ENCODE peak calls at places on chromosomes 2 and 18, in seven cellular contexts. One of them, this sample, is unnamed.

GRCh38 chr18:55244520-55244919 is 285.3 kb upstream of the CCDC68 start:
- DNase-seq in breast epithelium: no peak
- DNase-seq in A549: no peak
- DNase-seq in stomach: no peak
- DNase-seq in DND-41: no peak
- DNase-seq in neural progenitor cell: no peak
- DNase-seq in cardiac muscle cell: peak; percentile 38
- DNase-seq in this sample: no peak

GRCh38 chr2:98393354-98393753 is 47.1 kb downstream of the CNGA3 start:
- DNase-seq in stomach: no peak
- DNase-seq in DND-41: no peak
- DNase-seq in cardiac muscle cell: no peak
- DNase-seq in neural progenitor cell: no peak
- DNase-seq in A549: no peak
- DNase-seq in breast epithelium: no peak
- DNase-seq in this sample: no peak

GRCh38 chr2:223086360-223086981 is 34.5 kb downstream of the KCNE4 start:
- DNase-seq in A549: no peak
- DNase-seq in stomach: no peak
- DNase-seq in DND-41: no peak
- DNase-seq in breast epithelium: no peak
- DNase-seq in neural progenitor cell: no peak
- DNase-seq in cardiac muscle cell: no peak
- DNase-seq in this sample: no peak

GRCh38 chr2:120572226-120572625 is 163.4 kb upstream of the GLI2 start:
- DNase-seq in stomach: no peak
- DNase-seq in A549: no peak
- DNase-seq in breast epithelium: no peak
- DNase-seq in cardiac muscle cell: no peak
- DNase-seq in DND-41: no peak
- DNase-seq in neural progenitor cell: no peak
- DNase-seq in this sample: no peak

GRCh38 chr2:141384676-141385075 is 746.1 kb downstream of the LRP1B start:
- DNase-seq in A549: no peak
- DNase-seq in breast epithelium: no peak
- DNase-seq in stomach: no peak
- DNase-seq in DND-41: peak; percentile 30
- DNase-seq in cardiac muscle cell: peak; percentile 7
- DNase-seq in neural progenitor cell: peak; percentile 9
- DNase-seq in this sample: no peak

GRCh38 chr2:227860116-227860724 is 11.2 kb upstream of the DAW1 start:
- DNase-seq in A549: no peak
- DNase-seq in neural progenitor cell: no peak
- DNase-seq in breast epithelium: peak; percentile 58
- DNase-seq in DND-41: no peak
- DNase-seq in cardiac muscle cell: no peak
- DNase-seq in stomach: no peak
- DNase-seq in this sample: no peak

GRCh38 chr18:63422862-63423304 is 607 bp upstream of the VPS4B start:
- DNase-seq in stomach: no peak
- DNase-seq in A549: peak; percentile 3
- DNase-seq in cardiac muscle cell: no peak
- DNase-seq in DND-41: no peak
- DNase-seq in neural progenitor cell: no peak
- DNase-seq in breast epithelium: peak; percentile 56
- DNase-seq in this sample: no peak

GRCh38 chr2:118474151-118474561 is 373.3 kb downstream of the EN1 start:
- DNase-seq in neural progenitor cell: peak; percentile 52
- DNase-seq in cardiac muscle cell: no peak
- DNase-seq in stomach: no peak
- DNase-seq in A549: no peak
- DNase-seq in breast epithelium: no peak
- DNase-seq in DND-41: no peak
- DNase-seq in this sample: no peak

GRCh38 chr18:22113144-22113813 is 56.1 kb upstream of the GATA6 start:
- DNase-seq in DND-41: no peak
- DNase-seq in cardiac muscle cell: no peak
- DNase-seq in neural progenitor cell: no peak
- DNase-seq in stomach: peak; percentile 69
- DNase-seq in A549: no peak
- DNase-seq in breast epithelium: no peak
- DNase-seq in this sample: no peak

GRCh38 chr2:198077477-198077876 is 273.1 kb downstream of the PLCL1 start:
- DNase-seq in breast epithelium: no peak
- DNase-seq in neural progenitor cell: no peak
- DNase-seq in A549: no peak
- DNase-seq in DND-41: no peak
- DNase-seq in cardiac muscle cell: no peak
- DNase-seq in stomach: no peak
- DNase-seq in this sample: no peak

GRCh38 chr2:2827691-2828315 is 496.7 kb upstream of the MYT1L start:
- DNase-seq in A549: no peak
- DNase-seq in stomach: peak; percentile 11
- DNase-seq in DND-41: no peak
- DNase-seq in breast epithelium: no peak
- DNase-seq in cardiac muscle cell: no peak
- DNase-seq in neural progenitor cell: no peak
- DNase-seq in this sample: no peak

GRCh38 chr2:23135481-23136100 is 249.4 kb upstream of the KLHL29 start:
- DNase-seq in breast epithelium: no peak
- DNase-seq in neural progenitor cell: peak; percentile 21
- DNase-seq in cardiac muscle cell: no peak
- DNase-seq in A549: no peak
- DNase-seq in stomach: no peak
- DNase-seq in DND-41: no peak
- DNase-seq in this sample: no peak

GRCh38 chr2:62641410-62641843 is 64.1 kb upstream of the EHBP1 start:
- DNase-seq in cardiac muscle cell: no peak
- DNase-seq in neural progenitor cell: no peak
- DNase-seq in breast epithelium: no peak
- DNase-seq in A549: no peak
- DNase-seq in DND-41: no peak
- DNase-seq in stomach: no peak
- DNase-seq in this sample: no peak

GRCh38 chr2:181457741-181458425 is 697 bp downstream of the ITGA4 start:
- DNase-seq in stomach: peak; percentile 27
- DNase-seq in A549: no peak
- DNase-seq in DND-41: peak; percentile 72
- DNase-seq in breast epithelium: no peak
- DNase-seq in cardiac muscle cell: peak; percentile 62
- DNase-seq in neural progenitor cell: peak; percentile 61
- DNase-seq in this sample: no peak

GRCh38 chr18:22346968-22347611 is 70.6 kb downstream of the CTAGE1 start:
- DNase-seq in A549: no peak
- DNase-seq in neural progenitor cell: peak; percentile 77
- DNase-seq in DND-41: no peak
- DNase-seq in cardiac muscle cell: peak; percentile 79
- DNase-seq in stomach: peak; percentile 79
- DNase-seq in breast epithelium: no peak
- DNase-seq in this sample: no peak

GRCh38 chr18:7566244-7566586 is 901 bp upstream of the PTPRM start:
- DNase-seq in stomach: no peak
- DNase-seq in breast epithelium: no peak
- DNase-seq in A549: no peak
- DNase-seq in neural progenitor cell: no peak
- DNase-seq in cardiac muscle cell: no peak
- DNase-seq in DND-41: no peak
- DNase-seq in this sample: no peak

GRCh38 chr18:55390898-55391297 is 197.1 kb downstream of the TCF4 start:
- DNase-seq in DND-41: no peak
- DNase-seq in neural progenitor cell: no peak
- DNase-seq in cardiac muscle cell: no peak
- DNase-seq in A549: no peak
- DNase-seq in stomach: no peak
- DNase-seq in breast epithelium: no peak
- DNase-seq in this sample: no peak

GRCh38 chr18:1227025-1227424 is 322.4 kb downstream of the ADCYAP1 start:
- DNase-seq in cardiac muscle cell: no peak
- DNase-seq in neural progenitor cell: no peak
- DNase-seq in A549: no peak
- DNase-seq in stomach: no peak
- DNase-seq in DND-41: no peak
- DNase-seq in breast epithelium: no peak
- DNase-seq in this sample: no peak

GRCh38 chr2:106960633-106961205 is 74.8 kb upstream of the ST6GAL2 start:
- DNase-seq in neural progenitor cell: peak; percentile 5
- DNase-seq in breast epithelium: no peak
- DNase-seq in DND-41: no peak
- DNase-seq in A549: no peak
- DNase-seq in stomach: no peak
- DNase-seq in cardiac muscle cell: no peak
- DNase-seq in this sample: no peak

GRCh38 chr2:238999290-238999741 is 151.4 kb downstream of the TWIST2 start:
- DNase-seq in stomach: no peak
- DNase-seq in DND-41: no peak
- DNase-seq in A549: no peak
- DNase-seq in cardiac muscle cell: peak; percentile 39
- DNase-seq in neural progenitor cell: no peak
- DNase-seq in breast epithelium: no peak
- DNase-seq in this sample: no peak

GRCh38 chr2:29304399-29304798 is 189.2 kb downstream of the CLIP4 start:
- DNase-seq in neural progenitor cell: no peak
- DNase-seq in breast epithelium: no peak
- DNase-seq in A549: no peak
- DNase-seq in cardiac muscle cell: no peak
- DNase-seq in DND-41: no peak
- DNase-seq in stomach: no peak
- DNase-seq in this sample: no peak

GRCh38 chr2:239295377-239296019 is 105.3 kb downstream of the HDAC4 start:
- DNase-seq in breast epithelium: peak; percentile 24
- DNase-seq in A549: no peak
- DNase-seq in stomach: no peak
- DNase-seq in neural progenitor cell: peak; percentile 55
- DNase-seq in cardiac muscle cell: no peak
- DNase-seq in DND-41: peak; percentile 87
- DNase-seq in this sample: no peak

GRCh38 chr2:165508927-165509326 is 39.4 kb downstream of the CSRNP3 start:
- DNase-seq in DND-41: no peak
- DNase-seq in neural progenitor cell: no peak
- DNase-seq in stomach: no peak
- DNase-seq in A549: no peak
- DNase-seq in cardiac muscle cell: no peak
- DNase-seq in breast epithelium: no peak
- DNase-seq in this sample: no peak

GRCh38 chr2:150410809-150411208 is 76.7 kb downstream of the RND3 start:
- DNase-seq in A549: no peak
- DNase-seq in breast epithelium: no peak
- DNase-seq in cardiac muscle cell: peak; percentile 72
- DNase-seq in neural progenitor cell: peak; percentile 63
- DNase-seq in DND-41: no peak
- DNase-seq in stomach: no peak
- DNase-seq in this sample: no peak

GRCh38 chr2:106144621-106145331 is 49.3 kb downstream of the UXS1 start:
- DNase-seq in DND-41: no peak
- DNase-seq in A549: no peak
- DNase-seq in stomach: no peak
- DNase-seq in breast epithelium: no peak
- DNase-seq in cardiac muscle cell: no peak
- DNase-seq in neural progenitor cell: no peak
- DNase-seq in this sample: peak; percentile 68

GRCh38 chr2:44168684-44169154 is at the start of gene PPM1B:
- DNase-seq in neural progenitor cell: no peak
- DNase-seq in DND-41: no peak
- DNase-seq in stomach: no peak
- DNase-seq in cardiac muscle cell: no peak
- DNase-seq in A549: no peak
- DNase-seq in breast epithelium: peak; percentile 99
- DNase-seq in this sample: peak; percentile 99

GRCh38 chr2:17911491-17912260 is 33.2 kb downstream of the KCNS3 start:
- DNase-seq in stomach: no peak
- DNase-seq in cardiac muscle cell: no peak
- DNase-seq in neural progenitor cell: no peak
- DNase-seq in breast epithelium: no peak
- DNase-seq in A549: no peak
- DNase-seq in DND-41: no peak
- DNase-seq in this sample: no peak
- H3K4me1 ChIP-seq in stomach: peaks cover 4% of the 10 kb centered on the region
- H3K4me1 ChIP-seq in cardiac muscle cell: no peaks in the 10 kb centered on the region
- H3K4me1 ChIP-seq in neural progenitor cell: no peaks in the 10 kb centered on the region
- H3K4me1 ChIP-seq in breast epithelium: no peaks in the 10 kb centered on the region
- H3K4me1 ChIP-seq in A549: no peaks in the 10 kb centered on the region
- H3K4me1 ChIP-seq in DND-41: no peaks in the 10 kb centered on the region
- H3K4me1 ChIP-seq in this sample: no peaks in the 10 kb centered on the region

GRCh38 chr18:78427081-78427480 is 552.5 kb upstream of the SALL3 start:
- DNase-seq in A549: no peak
- DNase-seq in cardiac muscle cell: no peak
- DNase-seq in breast epithelium: no peak
- DNase-seq in neural progenitor cell: no peak
- DNase-seq in stomach: no peak
- DNase-seq in DND-41: no peak
- DNase-seq in this sample: no peak
- H3K9me3 ChIP-seq in A549: no peaks in the 10 kb centered on the region
- H3K9me3 ChIP-seq in cardiac muscle cell: no peaks in the 10 kb centered on the region
- H3K9me3 ChIP-seq in breast epithelium: no peaks in the 10 kb centered on the region
- H3K9me3 ChIP-seq in neural progenitor cell: no peaks in the 10 kb centered on the region
- H3K9me3 ChIP-seq in stomach: peaks cover 4% of the 10 kb centered on the region
- H3K9me3 ChIP-seq in DND-41: no peaks in the 10 kb centered on the region
- H3K9me3 ChIP-seq in this sample: no peaks in the 10 kb centered on the region

GRCh38 chr18:49472459-49472858 is 12.0 kb upstream of the DYM start:
- DNase-seq in neural progenitor cell: no peak
- DNase-seq in stomach: no peak
- DNase-seq in cardiac muscle cell: no peak
- DNase-seq in DND-41: no peak
- DNase-seq in breast epithelium: no peak
- DNase-seq in A549: no peak
- DNase-seq in this sample: no peak

GRCh38 chr18:49481317-49481716 is 5.7 kb downstream of the C18orf32 start:
- DNase-seq in breast epithelium: no peak
- DNase-seq in stomach: no peak
- DNase-seq in DND-41: no peak
- DNase-seq in A549: no peak
- DNase-seq in neural progenitor cell: no peak
- DNase-seq in cardiac muscle cell: peak; percentile 25
- DNase-seq in this sample: no peak

GRCh38 chr18:49479381-49480137 is 7.5 kb downstream of the C18orf32 start:
- DNase-seq in A549: no peak
- DNase-seq in neural progenitor cell: no peak
- DNase-seq in DND-41: no peak
- DNase-seq in breast epithelium: no peak
- DNase-seq in stomach: no peak
- DNase-seq in cardiac muscle cell: no peak
- DNase-seq in this sample: no peak

GRCh38 chr18:49473721-49474120 is 13.3 kb upstream of the DYM start:
- DNase-seq in breast epithelium: no peak
- DNase-seq in A549: no peak
- DNase-seq in cardiac muscle cell: no peak
- DNase-seq in neural progenitor cell: no peak
- DNase-seq in stomach: no peak
- DNase-seq in DND-41: no peak
- DNase-seq in this sample: no peak

GRCh38 chr18:49476664-49477411 is 10.2 kb downstream of the C18orf32 start:
- DNase-seq in stomach: no peak
- DNase-seq in neural progenitor cell: no peak
- DNase-seq in breast epithelium: no peak
- DNase-seq in A549: peak; percentile 17
- DNase-seq in cardiac muscle cell: peak; percentile 92
- DNase-seq in DND-41: no peak
- DNase-seq in this sample: no peak
- H3K27ac ChIP-seq in stomach: peak overlapping the region; percentile 48
- H3K27ac ChIP-seq in neural progenitor cell: no peak overlapping the region
- H3K27ac ChIP-seq in breast epithelium: peak overlapping the region; percentile 36
- H3K27ac ChIP-seq in A549: peak overlapping the region; percentile 84
- H3K27ac ChIP-seq in cardiac muscle cell: no peak overlapping the region
- H3K27ac ChIP-seq in DND-41: no peak overlapping the region
- H3K27ac ChIP-seq in this sample: no peak overlapping the region

GRCh38 chr2:72864500-72864899 is 22.7 kb upstream of the SPR start:
- DNase-seq in A549: peak; percentile 70
- DNase-seq in cardiac muscle cell: peak; percentile 28
- DNase-seq in neural progenitor cell: no peak
- DNase-seq in stomach: no peak
- DNase-seq in breast epithelium: no peak
- DNase-seq in DND-41: no peak
- DNase-seq in this sample: no peak
- H3K4me1 ChIP-seq in A549: peaks cover 10% of the 10 kb centered on the region
- H3K4me1 ChIP-seq in cardiac muscle cell: no peaks in the 10 kb centered on the region
- H3K4me1 ChIP-seq in neural progenitor cell: peaks cover 4% of the 10 kb centered on the region
- H3K4me1 ChIP-seq in stomach: peaks cover 10% of the 10 kb centered on the region
- H3K4me1 ChIP-seq in breast epithelium: no peaks in the 10 kb centered on the region
- H3K4me1 ChIP-seq in DND-41: peaks cover 4% of the 10 kb centered on the region
- H3K4me1 ChIP-seq in this sample: peaks cover 7% of the 10 kb centered on the region

This sample was measured in effector memory CD4-positive, alpha-beta T cell.